ENCODE peak calls at places on chromosomes 4 and X, in six cellular contexts. R is cardiac muscle cell, W is memory B cell, Y is KBM-7, U is G401, D is Daoy. G is an unnamed sample.

GRCh38 chr4:3010577-3010976 is 47.2 kb downstream of the GRK4 start:
- DNase-seq in D (no peak), W (no peak), R (no peak), Y (no peak), U (no peak), G (no peak)

GRCh38 chrX:19097553-19097952 is 24.7 kb downstream of the ADGRG2 start:
- DNase-seq in R (no peak), D (no peak), W (no peak), Y (no peak), U (no peak), G (no peak)

GRCh38 chr4:26648260-26648659 is 64.4 kb downstream of the TBC1D19 start:
- DNase-seq in D (no peak), U (no peak), R (no peak), Y (no peak), W (no peak), G (no peak)

GRCh38 chr4:139740531-139741041 is 75.0 kb downstream of the MGST2 start:
- DNase-seq in W (no peak), U (peak), D (peak), Y (peak), R (peak), G (no peak)

GRCh38 chr4:125952631-125953030 is 637.9 kb downstream of the FAT4 start:
- DNase-seq in U (no peak), Y (no peak), D (no peak), W (no peak), R (no peak), G (no peak)

GRCh38 chr4:88177981-88178632 is 19.7 kb upstream of the ABCG2 start:
- DNase-seq in W (no peak), D (peak), Y (peak), R (peak), U (peak), G (no peak)

GRCh38 chr4:168682898-168683500 is 186.1 kb downstream of the PALLD start:
- DNase-seq in Y (no peak), D (no peak), R (no peak), U (no peak), W (no peak), G (no peak)

GRCh38 chrX:23515028-23515427 is 152.3 kb upstream of the PRDX4 start:
- DNase-seq in D (no peak), W (no peak), U (no peak), R (no peak), Y (peak), G (no peak)

G was measured in GM19239.